ENCODE peak calls at places on chromosomes 5 and 9, in four cellular contexts. H is GM12878, M is A549, T is endothelial cell of umbilical vein. S is an unnamed sample.

GRCh38 chr5:175567954-175568353 is 89.6 kb downstream of the SFXN1 start:
- DNase-seq in H (no peak), M (no peak), T (no peak), S (peak; percentile 31)

GRCh38 chr9:130518943-130519772 is 60.2 kb upstream of the FUBP3 start:
- DNase-seq in H (no peak), M (no peak), T (peak; percentile 20), S (no peak)

GRCh38 chr9:116355153-116355827 is 201.7 kb downstream of the PAPPA start:
- DNase-seq in H (no peak), M (no peak), T (no peak), S (peak; percentile 13)

GRCh38 chr5:143606043-143606752 is 202.7 kb upstream of the NR3C1 start:
- DNase-seq in H (peak; percentile 73), M (no peak), T (no peak), S (peak; percentile 85)

GRCh38 chr5:17172801-17173200 is 44.6 kb upstream of the BASP1 start:
- DNase-seq in H (no peak), M (no peak), T (peak; percentile 71), S (no peak)

GRCh38 chr5:142053434-142054253 is 40.8 kb upstream of the GNPDA1 start:
- DNase-seq in H (no peak), M (no peak), T (peak; percentile 33), S (peak; percentile 49)

GRCh38 chr5:157369507-157369906 is 90.5 kb upstream of the NIPAL4 start:
- DNase-seq in H (no peak), M (no peak), T (no peak), S (no peak)

GRCh38 chr9:16521868-16522381 is 348.5 kb downstream of the BNC2 start:
- DNase-seq in H (no peak), M (no peak), T (peak; percentile 71), S (peak; percentile 86)

GRCh38 chr5:54601393-54601792 is 83.8 kb downstream of the SNX18 start:
- DNase-seq in H (no peak), M (no peak), T (no peak), S (no peak)

GRCh38 chr9:131594906-131595675 is 49.8 kb downstream of the PRRT1B start:
- DNase-seq in H (no peak), M (no peak), T (no peak), S (no peak)

GRCh38 chr9:17627641-17628040 is 48.8 kb downstream of the SH3GL2 start:
- DNase-seq in H (no peak), M (no peak), T (no peak), S (no peak)

GRCh38 chr5:135482383-135482933 is 30.3 kb upstream of the TIFAB start:
- DNase-seq in H (no peak), M (no peak), T (no peak), S (peak; percentile 75)

GRCh38 chr5:126877569-126877968 is 100.6 kb downstream of the LMNB1 start:
- DNase-seq in H (no peak), M (no peak), T (no peak), S (no peak)

GRCh38 chr5:77908787-77909186 is 132.6 kb upstream of the TBCA start:
- DNase-seq in H (no peak), M (no peak), T (no peak), S (no peak)

GRCh38 chr9:109238125-109238524 is 71.1 kb upstream of the FRRS1L start:
- DNase-seq in H (no peak), M (no peak), T (no peak), S (no peak)

GRCh38 chr5:50962934-50963646 is 296.7 kb downstream of the PARP8 start:
- DNase-seq in H (no peak), M (peak; percentile 65), T (peak; percentile 56), S (peak; percentile 75)

GRCh38 chr5:158832096-158832495 is 267.6 kb downstream of the EBF1 start:
- DNase-seq in H (no peak), M (no peak), T (no peak), S (no peak)

GRCh38 chr5:60492958-60493357 is 207.0 kb downstream of the DEPDC1B start:
- DNase-seq in H (no peak), M (peak; percentile 53), T (no peak), S (peak; percentile 2)

GRCh38 chr9:133777111-133777791 is 39.1 kb upstream of the SARDH start:
- DNase-seq in H (no peak), M (no peak), T (no peak), S (no peak)

GRCh38 chr5:181054871-181055494 is 14.9 kb downstream of the BTNL9 start:
- DNase-seq in H (no peak), M (no peak), T (no peak), S (no peak)

DNA sequence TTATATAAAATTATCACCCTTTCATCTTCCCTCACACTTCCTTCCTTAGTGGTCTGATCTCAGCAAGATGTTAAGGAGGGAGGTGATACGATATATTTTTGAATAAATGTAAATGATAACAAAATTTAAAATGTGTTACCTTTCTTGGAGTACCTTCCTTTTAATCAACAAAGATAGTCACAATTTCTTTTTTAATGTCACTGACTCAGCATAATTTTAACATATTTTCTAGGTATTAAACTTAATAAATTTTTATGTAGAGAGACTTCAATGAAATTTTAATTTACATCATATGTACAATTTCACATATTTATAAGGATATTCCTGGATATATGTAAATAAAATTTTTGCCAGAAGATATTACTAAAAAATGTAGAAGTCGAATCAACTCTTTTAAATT is 125.0 kb upstream of the FBN2 start:
- DNase-seq in H (no peak), M (no peak), T (no peak), S (no peak)
- TF ChIP-seq MAX in H (no peak), M (no peak), T (no peak), S (no peak)

DNA sequence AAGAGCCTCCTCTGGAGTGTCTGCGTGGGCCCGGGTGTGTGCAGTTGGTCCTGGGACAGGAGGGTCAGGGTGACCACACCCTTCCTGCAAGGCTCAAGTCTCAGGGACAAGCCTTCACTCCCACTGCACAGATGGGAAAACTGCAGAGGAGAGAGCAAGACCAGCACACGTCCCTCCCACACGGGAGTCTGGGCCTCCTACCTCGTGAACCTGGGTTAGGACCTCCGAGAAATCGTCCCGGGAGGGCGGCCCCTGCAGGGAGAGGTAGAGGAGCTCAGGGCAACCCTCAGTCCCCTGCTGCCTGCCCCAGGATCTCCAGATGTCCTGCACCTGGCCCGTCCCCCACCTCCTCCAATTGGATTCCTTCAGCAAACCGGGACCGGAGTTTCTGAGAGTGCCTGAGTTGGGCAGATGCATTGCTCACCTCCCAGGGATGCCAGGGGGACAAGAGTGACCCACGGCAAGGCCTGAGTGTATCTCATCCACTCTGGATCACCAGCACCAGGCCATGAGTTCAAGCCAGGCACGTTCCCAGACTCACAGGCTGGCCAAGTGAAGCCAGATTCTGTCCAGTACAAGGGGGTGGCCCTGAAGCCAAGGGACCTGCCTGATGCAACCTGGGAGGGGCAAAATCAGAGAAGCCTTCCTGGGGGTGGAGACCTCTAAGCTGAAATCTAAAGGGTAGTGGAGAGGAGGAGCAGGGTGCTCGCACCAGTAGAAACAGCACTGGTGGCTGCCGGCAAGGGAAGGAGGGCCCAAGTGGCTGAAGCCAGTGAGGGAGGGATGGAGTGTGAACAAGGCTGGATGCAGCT is 2.1 kb downstream of the PIP5KL1 start:
- DNase-seq in H (no peak), M (no peak), T (no peak), S (no peak)
- TF ChIP-seq POLR2A in H (no peak), M (no peak), T (no peak), S (no peak)

GRCh38 chr5:103033696-103034095 is 86.2 kb downstream of the GIN1 start:
- DNase-seq in H (no peak), M (no peak), T (no peak), S (no peak)

GRCh38 chr5:103027267-103027666 is 92.7 kb downstream of the GIN1 start:
- DNase-seq in H (no peak), M (no peak), T (no peak), S (no peak)

GRCh38 chr5:103034662-103035392 is 85.1 kb downstream of the GIN1 start:
- DNase-seq in H (no peak), M (no peak), T (no peak), S (no peak)

GRCh38 chr5:103035701-103036100 is 84.2 kb downstream of the GIN1 start:
- DNase-seq in H (no peak), M (no peak), T (no peak), S (no peak)

DNA sequence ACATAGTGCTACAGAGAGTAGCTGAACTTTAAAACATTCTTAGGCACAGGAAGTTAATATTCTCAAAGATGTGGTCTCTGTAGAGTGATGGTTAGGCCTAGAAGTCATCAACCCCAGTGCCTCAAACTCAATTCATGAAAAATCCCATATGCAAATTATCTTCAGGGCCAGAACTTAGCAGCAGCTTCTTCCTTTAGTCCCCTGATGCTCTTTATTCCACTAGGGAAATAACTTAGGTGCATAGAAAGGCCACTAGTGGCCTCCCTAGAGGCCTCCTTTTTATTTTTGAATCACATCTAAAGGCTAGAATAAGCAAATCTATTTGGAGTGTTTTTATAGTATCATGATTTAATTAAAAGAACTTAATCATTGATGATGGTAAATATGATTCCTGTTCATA is 88.3 kb downstream of the GIN1 start:
- DNase-seq in H (no peak), M (peak; percentile 24), T (no peak), S (no peak)
- TF ChIP-seq MYC in H (no peak), M (no peak), T (no peak), S (no peak)

DNA sequence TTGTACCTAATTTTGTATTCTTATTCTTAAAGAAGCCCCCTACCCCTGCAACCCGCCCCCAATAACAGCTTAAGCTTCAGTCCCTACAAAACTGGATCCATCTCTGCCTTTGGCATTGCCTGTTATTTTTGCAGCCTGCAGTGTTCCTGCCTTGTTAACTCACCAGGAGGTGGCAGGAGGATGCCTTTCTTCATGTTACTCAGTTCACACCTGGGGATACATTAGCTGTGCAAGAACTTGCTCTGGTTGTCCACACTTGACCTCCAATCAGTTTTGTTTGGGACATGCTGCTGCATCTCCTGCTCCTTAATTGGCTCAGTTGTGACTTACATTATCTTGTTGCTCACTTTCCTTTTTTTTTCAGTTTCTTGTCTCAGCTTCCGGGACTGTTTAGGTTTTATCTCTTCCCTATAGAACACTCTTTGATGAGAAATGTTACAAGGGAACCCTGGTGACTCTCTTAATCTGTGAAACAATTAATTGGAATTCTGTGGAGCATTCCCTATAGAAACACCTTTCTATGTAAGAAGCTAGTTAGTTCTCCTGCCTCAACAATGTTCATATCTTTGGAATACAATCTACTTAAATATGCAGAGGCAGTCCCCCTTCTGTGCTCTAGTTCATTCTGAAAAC is 467.7 kb upstream of the ACO1 start:
- DNase-seq in H (no peak), M (no peak), T (no peak), S (no peak)
- TF ChIP-seq MAX in H (no peak), M (no peak), T (no peak), S (no peak)

S was measured in NB4.